ENCODE peak calls at places on chromosomes 13 and 19, in ten cellular contexts. A is testis; T is omental fat pad; W is cardiac muscle cell; J is mesenteric fat pad; P is effector memory CD4-positive, alpha-beta T cell; L is mesothelial cell of epicardium; Q is stimulated activated CD4-positive, alpha-beta T cell treated with anti-CD3 and anti-CD28 coated beads, Interleukin-15, amount 100 ng/mL, for 1 hour; E is NCI-H2029 treated with DMSO at 0.1 percent for 48 hours; G is posterior cingulate gyrus. R is an unnamed sample.

GRCh38 chr19:35162471-35163326 is 8.2 kb downstream of the FXYD5 start:
- DNase-seq in P (no peak), J (no peak), L (no peak), T (no peak), W (no peak), G (no peak), E (no peak), Q (no peak), A (no peak), R (peak; percentile 77)

GRCh38 chr19:53865918-53866696 is 1.6 kb upstream of the MYADM start:
- DNase-seq in E (no peak), W (peak; percentile 90), P (peak; percentile 70), G (peak; percentile 71), L (no peak), A (peak; percentile 57), J (peak; percentile 96), T (no peak), Q (no peak), R (peak; percentile 66)

GRCh38 chr19:54345938-54346386 is 7.0 kb upstream of the LILRA4 start:
- DNase-seq in G (no peak), E (no peak), Q (no peak), P (no peak), T (no peak), J (peak; percentile 43), L (no peak), W (no peak), A (no peak), R (no peak)

GRCh38 chr19:41264581-41265375 is 606 bp downstream of the HNRNPUL1 start:
- DNase-seq in L (peak; percentile 47), T (no peak), J (no peak), G (peak; percentile 14), Q (peak; percentile 51), P (peak; percentile 17), A (peak; percentile 75), E (no peak), W (peak; percentile 53), R (no peak)

GRCh38 chr19:7788178-7788932 is 25.3 kb downstream of the CLEC4M start:
- DNase-seq in T (no peak), P (no peak), Q (no peak), E (no peak), J (peak; percentile 71), L (peak; percentile 31), A (no peak), G (peak; percentile 12), W (peak; percentile 39), R (no peak)

GRCh38 chr19:10189631-10190425 is 4.9 kb downstream of the DNMT1 start:
- DNase-seq in W (no peak), L (no peak), A (no peak), P (no peak), Q (no peak), J (no peak), G (no peak), E (no peak), T (no peak), R (no peak)

GRCh38 chr13:35549481-35549880 is 73.0 kb upstream of the MAB21L1 start:
- DNase-seq in A (no peak), G (no peak), W (no peak), E (no peak), P (no peak), Q (no peak), J (no peak), T (no peak), L (no peak), R (no peak)

GRCh38 chr13:105996391-105997028 is 539.0 kb downstream of the EFNB2 start:
- DNase-seq in G (no peak), A (no peak), L (no peak), E (no peak), W (no peak), T (no peak), Q (no peak), P (no peak), J (no peak), R (no peak)

GRCh38 chr13:39900106-39900750 is 244.8 kb downstream of the COG6 start:
- DNase-seq in Q (no peak), A (peak; percentile 22), W (no peak), J (no peak), L (no peak), G (no peak), P (no peak), T (no peak), E (no peak), R (no peak)

GRCh38 chr19:49421039-49421877 is 2.0 kb downstream of the PTH2 start:
- DNase-seq in A (peak; percentile 78), L (peak; percentile 48), Q (no peak), J (no peak), G (no peak), W (peak; percentile 87), P (no peak), E (peak; percentile 59), T (peak; percentile 40), R (peak; percentile 36)

GRCh38 chr19:919157-920050 is 2.3 kb downstream of the KISS1R start:
- DNase-seq in W (peak; percentile 39), Q (no peak), A (no peak), L (no peak), P (no peak), T (no peak), J (no peak), E (no peak), G (no peak), R (no peak)

GRCh38 chr19:44637390-44637764 is 6.3 kb upstream of the PVR start:
- DNase-seq in T (no peak), P (no peak), L (no peak), J (no peak), W (no peak), A (no peak), G (no peak), E (no peak), Q (no peak), R (no peak)